ENCODE peak calls at places on chromosomes 3 and 15, in seven cellular contexts. B is GM12865, X is ovary, G is A549, K is lower leg skin, H is HL-60, T is HFF-Myc. O is an unnamed sample.

GRCh38 chr3:27720899-27721716 is 1.0 kb downstream of the EOMES start:
- DNase-seq in T (no peak), B (no peak), H (no peak), G (no peak), X (no peak), K (no peak), O (no peak)

GRCh38 chr3:191238321-191238817 is 39.3 kb downstream of the OSTN start:
- DNase-seq in K (no peak), H (no peak), T (no peak), G (no peak), X (no peak), B (no peak), O (peak)

GRCh38 chr3:170749765-170750477 is 120.1 kb downstream of the RPL22L1 start:
- DNase-seq in B (no peak), H (no peak), X (no peak), G (no peak), K (no peak), T (no peak), O (no peak)

GRCh38 chr3:131960324-131960723 is 74.5 kb downstream of the CPNE4 start:
- DNase-seq in K (no peak), B (no peak), X (no peak), T (no peak), H (no peak), G (no peak), O (peak)

GRCh38 chr3:141387446-141388030 is 19.2 kb downstream of the ZBTB38 start:
- DNase-seq in K (no peak), T (no peak), B (peak), G (no peak), X (no peak), H (no peak), O (no peak)

GRCh38 chr15:76196949-76197315 is 114.3 kb downstream of the ETFA start:
- DNase-seq in T (no peak), G (no peak), X (no peak), H (no peak), B (no peak), K (no peak), O (no peak)

GRCh38 chr15:80275946-80276345 is 23.9 kb upstream of the CTXND1 start:
- DNase-seq in T (peak), H (no peak), X (no peak), B (no peak), K (no peak), G (peak), O (no peak)

GRCh38 chr15:62164500-62165028 is 521 bp downstream of the C2CD4B start:
- DNase-seq in K (no peak), G (peak), H (no peak), T (no peak), B (peak), X (no peak), O (no peak)

GRCh38 chr3:171011109-171011508 is 15.4 kb downstream of the SLC2A2 start:
- DNase-seq in T (no peak), G (no peak), B (no peak), K (no peak), H (no peak), X (no peak), O (no peak)

GRCh38 chr15:99755692-99756409 is 22.6 kb upstream of the LYSMD4 start:
- DNase-seq in B (peak), K (no peak), T (peak), X (peak), G (peak), H (peak), O (peak)

GRCh38 chr3:63875510-63875909 is 11.8 kb downstream of the ATXN7 start:
- DNase-seq in G (no peak), X (no peak), H (no peak), K (no peak), T (no peak), B (no peak), O (no peak)

GRCh38 chr15:45573961-45574629 is 13.1 kb upstream of the BLOC1S6 start:
- DNase-seq in G (no peak), X (no peak), H (no peak), B (peak), T (no peak), K (no peak), O (no peak)

GRCh38 chr3:80542476-80542875 is 774.7 kb upstream of the ROBO1 start:
- DNase-seq in X (no peak), T (no peak), G (no peak), B (no peak), K (no peak), H (no peak), O (no peak)

GRCh38 chr3:96961576-96961975 is 147.2 kb downstream of the EPHA6 start:
- DNase-seq in B (no peak), T (no peak), K (no peak), X (no peak), G (no peak), H (no peak), O (no peak)

GRCh38 chr15:82122754-82123400 is 77.1 kb upstream of the MEX3B start:
- DNase-seq in H (no peak), K (peak), X (peak), B (no peak), T (peak), G (peak), O (peak)

GRCh38 chr15:69342460-69343076 is 43.9 kb downstream of the PAQR5 start:
- DNase-seq in G (no peak), T (no peak), X (no peak), H (no peak), K (no peak), B (no peak), O (no peak)

GRCh38 chr3:177928156-177928555 is 608.1 kb upstream of the KCNMB2 start:
- DNase-seq in K (no peak), X (no peak), G (peak), H (no peak), T (peak), B (peak), O (peak)

GRCh38 chr15:93846148-93846547 is 385.2 kb upstream of the MCTP2 start:
- DNase-seq in K (no peak), X (no peak), B (no peak), H (no peak), G (no peak), T (no peak), O (no peak)

GRCh38 chr3:12107071-12107713 is 51.5 kb downstream of the TIMP4 start:
- DNase-seq in T (no peak), X (no peak), B (no peak), K (no peak), G (no peak), H (no peak), O (no peak)

GRCh38 chr3:18082551-18083272 is 340.3 kb upstream of the TBC1D5 start:
- DNase-seq in T (no peak), G (no peak), X (no peak), B (no peak), K (no peak), H (no peak), O (no peak)

GRCh38 chr3:131728898-131729297 is 226.1 kb upstream of the MRPL3 start:
- DNase-seq in B (no peak), X (no peak), G (no peak), H (no peak), K (no peak), T (no peak), O (no peak)

GRCh38 chr15:94523873-94524272 is 292.5 kb downstream of the MCTP2 start:
- DNase-seq in X (no peak), B (no peak), G (no peak), H (no peak), K (no peak), T (no peak), O (no peak)

GRCh38 chr15:75904241-75904631 is 558 bp downstream of the FBXO22 start:
- DNase-seq in B (peak), G (peak), T (no peak), K (no peak), H (peak), X (peak), O (peak)

GRCh38 chr3:16307832-16308531 is 43.0 kb downstream of the OXNAD1 start:
- DNase-seq in T (no peak), G (no peak), H (no peak), B (no peak), X (no peak), K (no peak), O (no peak)

GRCh38 chr15:81273200-81273599 is 50.7 kb downstream of the STARD5 start:
- DNase-seq in H (no peak), B (no peak), T (no peak), X (no peak), G (no peak), K (no peak), O (no peak)

GRCh38 chr15:41794081-41794480 is 19.8 kb downstream of the MAPKBP1 start:
- DNase-seq in T (peak), K (no peak), H (no peak), B (no peak), X (no peak), G (no peak), O (no peak)

GRCh38 chr3:150443331-150443741 is 35.2 kb downstream of the TSC22D2 start:
- DNase-seq in K (no peak), T (no peak), G (no peak), H (no peak), X (no peak), B (no peak), O (peak)

GRCh38 chr3:195752066-195752465 is 31.3 kb downstream of the MUC20 start:
- DNase-seq in H (no peak), G (no peak), B (no peak), K (no peak), T (no peak), X (no peak), O (no peak)

GRCh38 chr3:126402178-126402577 is 7.5 kb downstream of the CFAP100 start:
- DNase-seq in G (no peak), B (no peak), X (no peak), T (no peak), K (no peak), H (no peak), O (no peak)

GRCh38 chr3:130609580-130609979 is 92.6 kb downstream of the COL6A6 start:
- DNase-seq in G (no peak), T (no peak), K (no peak), X (no peak), B (no peak), H (no peak), O (no peak)

GRCh38 chr3:9401986-9402385 is 4.6 kb downstream of the SETD5 start:
- DNase-seq in K (no peak), X (no peak), B (no peak), G (no peak), T (no peak), H (no peak), O (no peak)
- H3K4me3 ChIP-seq in K (no peak), X (no peak), B (peak), G (peak), T (peak), H (no peak), O (no peak)

DNA sequence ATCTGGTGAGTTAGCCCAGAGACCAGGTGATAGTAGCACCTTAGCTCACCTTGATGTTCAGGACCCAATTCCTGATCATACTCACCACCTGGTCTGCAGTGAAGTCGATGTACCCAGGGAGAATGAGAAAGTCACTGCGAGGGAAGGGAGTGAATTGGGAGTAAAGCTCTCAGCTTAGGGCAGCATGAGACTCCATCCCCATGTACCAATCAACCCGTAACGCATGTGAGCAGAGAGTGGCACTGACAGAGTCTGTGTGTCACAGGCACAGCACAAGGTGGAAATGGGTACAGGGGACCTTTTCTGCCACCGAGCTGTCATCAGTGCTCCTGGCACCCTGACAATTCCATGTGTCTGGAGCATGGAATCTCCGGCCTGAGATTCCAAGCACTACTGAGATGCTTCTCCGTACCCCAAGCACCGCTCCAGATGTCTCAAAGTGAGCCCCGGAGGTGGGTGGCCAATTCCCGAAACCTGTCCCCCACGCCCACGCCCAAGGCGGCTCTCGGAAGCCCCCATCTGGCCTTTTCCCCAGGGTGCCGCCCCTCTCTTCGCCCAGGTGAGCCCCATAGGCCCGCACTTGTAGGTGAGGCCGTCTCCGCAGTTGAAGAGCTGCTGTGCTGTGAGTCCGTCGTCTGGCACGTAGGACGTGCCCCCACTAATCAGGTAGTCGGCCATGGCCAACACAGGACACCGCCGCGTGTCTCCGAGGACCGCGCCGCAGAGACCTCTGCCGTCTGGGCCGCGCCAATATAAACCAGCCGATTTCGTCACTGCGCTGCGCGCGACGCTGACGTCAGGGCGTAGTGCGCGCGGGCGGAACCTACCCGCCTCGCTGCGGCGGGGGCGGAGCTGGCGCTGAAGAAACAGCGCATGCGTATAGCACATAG is at the start of gene IMPDH2:
- DNase-seq in B (peak), K (peak), T (peak), H (peak), X (peak), G (peak), O (peak)
- TF ChIP-seq CTCF in B (no peak), K (no peak), T (no peak), H (no peak), X (no peak), G (no peak), O (peak)

GRCh38 chr15:100972975-100973350 is 53.8 kb downstream of the LRRK1 start:
- DNase-seq in B (no peak), T (no peak), G (no peak), H (no peak), X (no peak), K (no peak), O (no peak)
- H3K4me3 ChIP-seq in B (no peak), T (no peak), G (no peak), H (no peak), X (no peak), K (no peak), O (peak)

GRCh38 chr3:43155464-43156121 is 49.7 kb upstream of the POMGNT2 start:
- DNase-seq in X (peak), B (no peak), H (no peak), K (peak), T (peak), G (peak), O (peak)
- TF ChIP-seq CTCF in X (no peak), B (no peak), H (no peak), K (peak), T (peak), G (peak), O (peak)

GRCh38 chr3:154753101-154753500 is 323.1 kb upstream of the GPR149 start:
- DNase-seq in T (no peak), B (no peak), X (no peak), K (no peak), H (no peak), G (no peak), O (no peak)
- H3K4me3 ChIP-seq in T (no peak), B (no peak), X (no peak), K (no peak), H (no peak), G (no peak), O (no peak)